ENCODE peak calls at places on chromosomes 6 and 20, in seven cellular contexts. E, C, Z, K, Q, F and R are unnamed samples.

GRCh38 chr20:14441201-14441600 is 103.8 kb upstream of the FLRT3 start:
- DNase-seq in E (peak), C (no peak), Z (no peak), K (no peak), Q (peak), F (no peak), R (peak)

GRCh38 chr6:168838000-168838399 is 397.0 kb downstream of the SMOC2 start:
- DNase-seq in E (no peak), C (no peak), Z (no peak), K (no peak), Q (no peak), F (no peak), R (no peak)

GRCh38 chr20:40694246-40694645 is 5.2 kb upstream of the MAFB start:
- DNase-seq in E (no peak), C (no peak), Z (no peak), K (no peak), Q (no peak), F (no peak), R (peak)

GRCh38 chr6:147077251-147077650 is 127.0 kb upstream of the STXBP5 start:
- DNase-seq in E (no peak), C (peak), Z (no peak), K (no peak), Q (no peak), F (no peak), R (no peak)

GRCh38 chr6:21115111-21115510 is 478.4 kb upstream of the SOX4 start:
- DNase-seq in E (no peak), C (no peak), Z (no peak), K (no peak), Q (peak), F (peak), R (peak)

GRCh38 chr20:58647814-58648501 is 3.1 kb upstream of the STX16 start:
- DNase-seq in E (no peak), C (no peak), Z (no peak), K (no peak), Q (no peak), F (peak), R (no peak)

GRCh38 chr20:63529861-63530787 is 7.1 kb downstream of the PTK6 start:
- DNase-seq in E (no peak), C (no peak), Z (no peak), K (no peak), Q (no peak), F (no peak), R (no peak)

GRCh38 chr20:382291-383115 is 1.9 kb downstream of the TRIB3 start:
- DNase-seq in E (no peak), C (no peak), Z (no peak), K (no peak), Q (no peak), F (no peak), R (no peak)

GRCh38 chr6:25449774-25450173 is 170.6 kb downstream of the CARMIL1 start:
- DNase-seq in E (no peak), C (peak), Z (no peak), K (no peak), Q (peak), F (peak), R (peak)

GRCh38 chr6:163442336-163442735 is 27.8 kb downstream of the QKI start:
- DNase-seq in E (no peak), C (no peak), Z (no peak), K (no peak), Q (no peak), F (no peak), R (no peak)

GRCh38 chr20:13041574-13042457 is 33.0 kb downstream of the SPTLC3 start:
- DNase-seq in E (no peak), C (no peak), Z (no peak), K (no peak), Q (no peak), F (peak), R (no peak)

GRCh38 chr6:43776115-43776798 is 6.2 kb downstream of the VEGFA start:
- DNase-seq in E (peak), C (no peak), Z (peak), K (no peak), Q (no peak), F (peak), R (peak)

GRCh38 chr20:53434662-53435061 is 159.0 kb downstream of the ZNF217 start:
- DNase-seq in E (no peak), C (no peak), Z (no peak), K (no peak), Q (no peak), F (no peak), R (peak)

GRCh38 chr6:146813554-146813953 is 214.8 kb downstream of the ADGB start:
- DNase-seq in E (no peak), C (no peak), Z (no peak), K (no peak), Q (no peak), F (peak), R (no peak)

GRCh38 chr6:20706293-20707165 is 172.3 kb downstream of the CDKAL1 start:
- DNase-seq in E (no peak), C (no peak), Z (no peak), K (no peak), Q (no peak), F (no peak), R (peak)

GRCh38 chr6:152631376-152631775 is 5.8 kb downstream of the SYNE1 start:
- DNase-seq in E (no peak), C (no peak), Z (no peak), K (no peak), Q (no peak), F (no peak), R (no peak)

GRCh38 chr6:3794092-3794491 is 42.6 kb upstream of the PXDC1 start:
- DNase-seq in E (peak), C (no peak), Z (peak), K (no peak), Q (no peak), F (no peak), R (no peak)

GRCh38 chr20:61576372-61576771 is 324.3 kb downstream of the CDH4 start:
- DNase-seq in E (no peak), C (no peak), Z (no peak), K (no peak), Q (no peak), F (no peak), R (no peak)

GRCh38 chr6:155943635-155944034 is 488.0 kb upstream of the NOX3 start:
- DNase-seq in E (no peak), C (no peak), Z (no peak), K (no peak), Q (peak), F (peak), R (no peak)

GRCh38 chr6:156804402-156804801 is 27.2 kb downstream of the ARID1B start:
- DNase-seq in E (no peak), C (no peak), Z (no peak), K (no peak), Q (no peak), F (no peak), R (no peak)

GRCh38 chr20:53080969-53081871 is 109.1 kb downstream of the TSHZ2 start:
- DNase-seq in E (no peak), C (no peak), Z (no peak), K (no peak), Q (no peak), F (peak), R (no peak)

GRCh38 chr20:37202267-37202943 is 23.1 kb upstream of the MROH8 start:
- DNase-seq in E (peak), C (no peak), Z (no peak), K (no peak), Q (peak), F (peak), R (peak)

GRCh38 chr6:130600880-130601341 is 226.3 kb upstream of the SMLR1 start:
- DNase-seq in E (no peak), C (no peak), Z (no peak), K (no peak), Q (peak), F (peak), R (no peak)

GRCh38 chr6:105568121-105568520 is 165.2 kb upstream of the PREP start:
- DNase-seq in E (no peak), C (no peak), Z (no peak), K (no peak), Q (no peak), F (no peak), R (no peak)

GRCh38 chr6:39294133-39294532 is 20.1 kb downstream of the KCNK17 start:
- DNase-seq in E (no peak), C (no peak), Z (no peak), K (no peak), Q (no peak), F (no peak), R (no peak)

GRCh38 chr20:58855506-58856314 is 3.2 kb downstream of the GNAS start:
- DNase-seq in E (no peak), C (no peak), Z (no peak), K (no peak), Q (no peak), F (no peak), R (no peak)

GRCh38 chr6:18019539-18020534 is 32.4 kb upstream of the KIF13A start:
- DNase-seq in E (no peak), C (no peak), Z (no peak), K (no peak), Q (no peak), F (no peak), R (no peak)

GRCh38 chr20:58651823-58652605 is 931 bp downstream of the STX16 start:
- DNase-seq in E (peak), C (peak), Z (peak), K (peak), Q (peak), F (peak), R (peak)

GRCh38 chr6:129340983-129341382 is 369.0 kb downstream of the ARHGAP18 start:
- DNase-seq in E (no peak), C (no peak), Z (no peak), K (no peak), Q (peak), F (peak), R (peak)

GRCh38 chr6:17885079-17885478 is 102.4 kb downstream of the KIF13A start:
- DNase-seq in E (no peak), C (no peak), Z (no peak), K (no peak), Q (no peak), F (no peak), R (no peak)

GRCh38 chr6:78868124-78868523 is 773 bp downstream of the IRAK1BP1 start:
- DNase-seq in E (no peak), C (no peak), Z (no peak), K (no peak), Q (no peak), F (peak), R (no peak)

GRCh38 chr6:39938773-39939381 is 4.6 kb upstream of the MOCS1 start:
- DNase-seq in E (no peak), C (no peak), Z (no peak), K (no peak), Q (no peak), F (no peak), R (peak)